ENCODE peak calls at places on chromosomes 3 and 15, in four cellular contexts. B, I, U and Z are unnamed samples.
A peak's percentile ranks its signal among the peaks of the same experiment; 100 is the strongest.

GRCh38 chr15:89122532-89123525 is 34.6 kb downstream of the ABHD2 start:
- DNase-seq in B (no peak), I (no peak), U (no peak), Z (no peak)

GRCh38 chr3:116492379-116492778 is 47.1 kb upstream of the LSAMP start:
- DNase-seq in B (no peak), I (no peak), U (no peak), Z (no peak)

GRCh38 chr3:50217681-50218080 is 12.6 kb downstream of the SLC38A3 start:
- DNase-seq in B (no peak), I (no peak), U (no peak), Z (no peak)

GRCh38 chr15:74203914-74204431 is 1.4 kb upstream of the STRA6 start:
- DNase-seq in B (no peak), I (no peak), U (peak; percentile 87), Z (no peak)

GRCh38 chr3:82030932-82031331 is 269.5 kb upstream of the GBE1 start:
- DNase-seq in B (no peak), I (no peak), U (no peak), Z (no peak)

GRCh38 chr15:48925714-48926223 is 38.0 kb downstream of the SHC4 start:
- DNase-seq in B (no peak), I (no peak), U (peak; percentile 72), Z (no peak)

GRCh38 chr3:140386357-140387100 is 291.3 kb upstream of the TRIM42 start:
- DNase-seq in B (no peak), I (no peak), U (peak; percentile 6), Z (no peak)

GRCh38 chr15:56222302-56222701 is 21.4 kb downstream of the RFX7 start:
- DNase-seq in B (no peak), I (no peak), U (no peak), Z (no peak)

GRCh38 chr3:159763466-159764210 is 225.0 kb upstream of the IL12A start:
- DNase-seq in B (peak; percentile 66), I (peak; percentile 79), U (peak; percentile 86), Z (peak; percentile 53)

GRCh38 chr3:51224843-51225242 is 160.2 kb upstream of the MANF start:
- DNase-seq in B (no peak), I (no peak), U (no peak), Z (no peak)

GRCh38 chr15:66461917-66462316 is 35.6 kb downstream of the SNAPC5 start:
- DNase-seq in B (no peak), I (no peak), U (no peak), Z (no peak)

GRCh38 chr15:38430106-38430760 is 23.7 kb upstream of the FAM98B start:
- DNase-seq in B (no peak), I (no peak), U (no peak), Z (no peak)

GRCh38 chr3:43649365-43649968 is 27.7 kb upstream of the ANO10 start:
- DNase-seq in B (no peak), I (no peak), U (no peak), Z (no peak)

GRCh38 chr15:66650433-66650832 is 51.6 kb upstream of the SMAD6 start:
- DNase-seq in B (no peak), I (peak; percentile 83), U (no peak), Z (no peak)

GRCh38 chr3:30548605-30549004 is 57.8 kb upstream of the TGFBR2 start:
- DNase-seq in B (no peak), I (no peak), U (no peak), Z (no peak)

GRCh38 chr15:78213425-78213750 is 21.0 kb downstream of the ACSBG1 start:
- DNase-seq in B (no peak), I (no peak), U (no peak), Z (no peak)

GRCh38 chr15:36951747-36952247 is 148.6 kb downstream of the MEIS2 start:
- DNase-seq in B (no peak), I (no peak), U (peak; percentile 84), Z (no peak)

GRCh38 chr15:20340931-20341661 is 200.5 kb downstream of the GOLGA6L6 start:
- DNase-seq in B (peak; percentile 92), I (peak; percentile 90), U (peak; percentile 36), Z (no peak)

GRCh38 chr3:45321607-45322391 is 66.6 kb upstream of the LARS2 start:
- DNase-seq in B (no peak), I (no peak), U (no peak), Z (no peak)

GRCh38 chr15:67955256-67955655 is 98.9 kb upstream of the PIAS1 start:
- DNase-seq in B (no peak), I (no peak), U (peak; percentile 10), Z (no peak)

GRCh38 chr3:157300091-157300490 is 136.6 kb upstream of the PTX3 start:
- DNase-seq in B (no peak), I (no peak), U (peak; percentile 62), Z (no peak)

GRCh38 chr3:172939651-172940293 is 189.2 kb downstream of the ECT2 start:
- DNase-seq in B (no peak), I (no peak), U (peak; percentile 41), Z (no peak)

GRCh38 chr3:55481918-55482495 is 5.1 kb downstream of the WNT5A start:
- DNase-seq in B (no peak), I (no peak), U (no peak), Z (no peak)
- TF ChIP-seq CTCF in B (peak; percentile 32), I (no peak), U (peak; percentile 34), Z (no peak)

GRCh38 chr15:85501574-85501973 is 121.2 kb downstream of the AKAP13 start:
- DNase-seq in B (no peak), I (no peak), U (no peak), Z (no peak)

GRCh38 chr15:85500060-85500708 is 119.8 kb downstream of the AKAP13 start:
- DNase-seq in B (no peak), I (no peak), U (no peak), Z (no peak)

GRCh38 chr15:85498471-85498870 is 118.1 kb downstream of the AKAP13 start:
- DNase-seq in B (no peak), I (no peak), U (no peak), Z (no peak)

GRCh38 chr15:85500729-85501128 is 120.3 kb downstream of the AKAP13 start:
- DNase-seq in B (no peak), I (no peak), U (peak; percentile 71), Z (no peak)

GRCh38 chr15:85499498-85499897 is 119.1 kb downstream of the AKAP13 start:
- DNase-seq in B (no peak), I (no peak), U (no peak), Z (no peak)
- TF ChIP-seq CTCF in B (no peak), I (no peak), U (no peak), Z (no peak)

DNA sequence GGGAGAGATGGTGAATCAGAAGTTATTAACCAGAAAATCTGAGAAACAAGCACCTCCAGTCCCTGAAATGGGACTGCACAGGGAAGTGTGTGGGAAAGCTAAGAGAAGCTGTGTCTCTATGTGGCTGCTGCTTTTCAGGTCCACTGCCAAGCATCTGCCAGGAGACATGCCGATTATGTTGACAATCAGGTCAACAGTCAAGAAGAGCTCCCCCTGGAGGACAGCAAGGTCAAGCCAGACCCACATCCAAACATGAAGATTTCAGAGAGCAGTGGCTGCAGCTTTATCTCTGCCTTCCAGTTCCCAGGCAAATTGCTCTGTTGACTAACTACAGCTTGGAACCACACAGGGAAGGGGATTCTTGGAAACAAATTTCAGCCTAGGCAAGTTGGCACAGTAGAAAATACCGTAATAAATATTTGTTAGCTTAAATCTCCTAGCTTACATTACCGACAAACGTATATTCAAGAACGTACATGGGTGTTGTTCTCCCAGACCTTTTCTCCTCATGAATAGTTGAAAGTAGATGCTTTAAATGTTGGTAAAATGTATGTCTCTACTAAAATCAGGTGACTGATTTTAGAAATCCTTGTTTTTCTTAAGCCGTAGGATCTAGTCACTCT is 394.5 kb upstream of the RARB start:
- DNase-seq in B (no peak), I (no peak), U (peak; percentile 7), Z (peak; percentile 16)
- TF ChIP-seq CTCF in B (peak; percentile 62), I (peak; percentile 69), U (peak; percentile 45), Z (peak; percentile 65)

DNA sequence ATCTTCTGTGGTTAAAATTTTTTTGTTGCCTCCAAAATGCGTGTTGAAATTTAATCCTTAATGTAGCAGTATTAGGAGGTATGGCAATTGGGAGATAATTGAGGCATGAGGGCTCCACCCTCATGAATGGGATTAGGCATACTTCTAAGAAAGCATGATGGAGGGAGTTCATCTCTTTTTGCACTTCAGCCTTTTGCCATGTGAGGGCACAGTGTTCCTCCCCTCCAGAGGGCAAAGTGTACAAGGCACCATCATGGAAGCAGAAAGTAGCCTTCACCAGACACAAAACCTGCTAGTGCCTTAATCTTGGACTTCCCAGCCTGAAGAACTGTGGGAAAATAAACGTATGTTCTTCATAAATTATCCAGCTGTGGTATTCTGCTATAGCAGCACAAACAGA is 429.5 kb downstream of the ZIC1 start:
- DNase-seq in B (no peak), I (no peak), U (peak; percentile 41), Z (no peak)
- TF ChIP-seq CTCF in B (no peak), I (no peak), U (no peak), Z (no peak)

DNA sequence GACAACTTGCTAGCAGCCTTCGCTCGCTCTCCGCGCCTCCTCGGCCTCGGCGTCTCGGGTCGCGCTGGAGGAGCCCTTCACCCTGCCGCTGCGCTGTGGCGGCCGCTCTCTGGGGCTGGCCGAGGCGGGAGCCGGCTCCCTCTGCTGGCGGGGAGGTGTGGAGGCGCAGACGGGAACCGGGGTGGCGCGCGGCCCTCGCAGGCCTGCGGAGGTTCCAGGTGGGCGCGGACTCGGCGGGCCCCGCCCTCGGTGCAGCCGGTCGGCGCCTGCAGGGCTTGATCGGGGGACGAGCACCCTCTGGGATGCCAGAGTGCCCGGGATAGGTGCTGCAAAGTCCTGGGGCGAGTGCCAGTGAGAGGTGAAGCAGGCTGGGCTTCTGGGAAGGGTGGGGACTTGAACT is 989.9 kb downstream of the ROBO2 start:
- DNase-seq in B (peak; percentile 20), I (no peak), U (no peak), Z (no peak)
- TF ChIP-seq CTCF in B (no peak), I (no peak), U (no peak), Z (no peak)

GRCh38 chr3:166125179-166125578 is 288.0 kb upstream of the BCHE start:
- DNase-seq in B (no peak), I (no peak), U (no peak), Z (no peak)
- TF ChIP-seq CTCF in B (no peak), I (no peak), U (no peak), Z (no peak)

GRCh38 chr3:11808231-11808630 is 38.5 kb downstream of the TAMM41 start:
- DNase-seq in B (no peak), I (no peak), U (no peak), Z (no peak)

GRCh38 chr3:11805716-11806115 is 41.0 kb downstream of the TAMM41 start:
- DNase-seq in B (no peak), I (no peak), U (no peak), Z (no peak)

GRCh38 chr3:11807651-11808050 is 39.0 kb downstream of the TAMM41 start:
- DNase-seq in B (no peak), I (no peak), U (no peak), Z (no peak)

GRCh38 chr3:11810276-11810675 is 36.4 kb downstream of the TAMM41 start:
- DNase-seq in B (no peak), I (no peak), U (peak; percentile 58), Z (no peak)
- TF ChIP-seq CTCF in B (no peak), I (no peak), U (no peak), Z (no peak)

GRCh38 chr3:32154180-32154579 is 47.8 kb downstream of the GPD1L start:
- DNase-seq in B (no peak), I (no peak), U (no peak), Z (no peak)
- TF ChIP-seq CTCF in B (no peak), I (no peak), U (peak; percentile 43), Z (no peak)

GRCh38 chr3:10779293-10779805 is 36.7 kb upstream of the SLC6A11 start:
- DNase-seq in B (no peak), I (no peak), U (no peak), Z (no peak)
- TF ChIP-seq CTCF in B (no peak), I (no peak), U (no peak), Z (no peak)